ENCODE peak calls at places on chromosomes 13 and 19, in ten cellular contexts. Y is CD8-positive, alpha-beta T cell; J is Karpas-422; H is psoas muscle; D is heart left ventricle; R is RWPE2; P is left lung; T is IMR-90; E is sigmoid colon; O is kidney. W is an unnamed sample.

GRCh38 chr13:109665211-109665610 is 121.2 kb downstream of the IRS2 start:
- DNase-seq in Y (no peak), J (no peak), H (no peak), D (no peak), R (no peak), P (no peak), T (no peak), E (no peak), O (no peak), W (no peak)

GRCh38 chr13:109816112-109816978 is 30.0 kb upstream of the IRS2 start:
- DNase-seq in Y (no peak), J (no peak), H (no peak), D (no peak), R (no peak), P (no peak), T (no peak), E (no peak), O (no peak), W (no peak)

GRCh38 chr13:110921209-110921608 is 6.3 kb upstream of the ANKRD10 start:
- DNase-seq in Y (no peak), J (no peak), H (no peak), D (no peak), R (no peak), P (no peak), T (no peak), E (no peak), O (no peak), W (no peak)

GRCh38 chr19:17794731-17795494 is at the start of gene B3GNT3:
- DNase-seq in Y (no peak), J (no peak), H (peak), D (no peak), R (peak), P (peak), T (no peak), E (no peak), O (peak), W (no peak)

GRCh38 chr19:50250450-50251136 is 47.2 kb downstream of the MYH14 start:
- DNase-seq in Y (no peak), J (no peak), H (no peak), D (no peak), R (no peak), P (no peak), T (no peak), E (no peak), O (no peak), W (no peak)

GRCh38 chr13:41311607-41312500 is 787 bp downstream of the NAA16 start:
- DNase-seq in Y (peak), J (peak), H (peak), D (peak), R (no peak), P (peak), T (peak), E (peak), O (peak), W (peak)

GRCh38 chr13:100334209-100334608 is 245.3 kb downstream of the PCCA start:
- DNase-seq in Y (no peak), J (no peak), H (no peak), D (no peak), R (no peak), P (no peak), T (no peak), E (no peak), O (no peak), W (no peak)

GRCh38 chr13:40682449-40683240 is 16.2 kb upstream of the FOXO1 start:
- DNase-seq in Y (no peak), J (peak), H (no peak), D (no peak), R (no peak), P (no peak), T (peak), E (no peak), O (no peak), W (peak)

GRCh38 chr19:37738371-37738770 is 18.8 kb upstream of the ZNF607 start:
- DNase-seq in Y (no peak), J (no peak), H (no peak), D (no peak), R (no peak), P (no peak), T (no peak), E (no peak), O (no peak), W (no peak)

GRCh38 chr19:30744741-30745475 is 372.7 kb downstream of the ZNF536 start:
- DNase-seq in Y (no peak), J (no peak), H (no peak), D (no peak), R (no peak), P (no peak), T (no peak), E (no peak), O (no peak), W (no peak)

GRCh38 chr13:109156181-109156935 is 526.9 kb downstream of the MYO16 start:
- DNase-seq in Y (no peak), J (no peak), H (no peak), D (peak), R (no peak), P (no peak), T (peak), E (no peak), O (no peak), W (no peak)

GRCh38 chr19:2629491-2630351 is 72.8 kb downstream of the GNG7 start:
- DNase-seq in Y (no peak), J (no peak), H (no peak), D (no peak), R (no peak), P (no peak), T (no peak), E (peak), O (no peak), W (no peak)

GRCh38 chr19:2628597-2628996 is 73.9 kb downstream of the GNG7 start:
- DNase-seq in Y (no peak), J (no peak), H (no peak), D (no peak), R (no peak), P (no peak), T (no peak), E (no peak), O (no peak), W (no peak)

GRCh38 chr19:2630352-2631001 is 72.0 kb downstream of the GNG7 start:
- DNase-seq in Y (no peak), J (no peak), H (no peak), D (no peak), R (no peak), P (no peak), T (no peak), E (no peak), O (no peak), W (no peak)

GRCh38 chr19:2633693-2634075 is 68.8 kb downstream of the GNG7 start:
- DNase-seq in Y (no peak), J (no peak), H (no peak), D (no peak), R (no peak), P (no peak), T (no peak), E (no peak), O (no peak), W (no peak)

DNA sequence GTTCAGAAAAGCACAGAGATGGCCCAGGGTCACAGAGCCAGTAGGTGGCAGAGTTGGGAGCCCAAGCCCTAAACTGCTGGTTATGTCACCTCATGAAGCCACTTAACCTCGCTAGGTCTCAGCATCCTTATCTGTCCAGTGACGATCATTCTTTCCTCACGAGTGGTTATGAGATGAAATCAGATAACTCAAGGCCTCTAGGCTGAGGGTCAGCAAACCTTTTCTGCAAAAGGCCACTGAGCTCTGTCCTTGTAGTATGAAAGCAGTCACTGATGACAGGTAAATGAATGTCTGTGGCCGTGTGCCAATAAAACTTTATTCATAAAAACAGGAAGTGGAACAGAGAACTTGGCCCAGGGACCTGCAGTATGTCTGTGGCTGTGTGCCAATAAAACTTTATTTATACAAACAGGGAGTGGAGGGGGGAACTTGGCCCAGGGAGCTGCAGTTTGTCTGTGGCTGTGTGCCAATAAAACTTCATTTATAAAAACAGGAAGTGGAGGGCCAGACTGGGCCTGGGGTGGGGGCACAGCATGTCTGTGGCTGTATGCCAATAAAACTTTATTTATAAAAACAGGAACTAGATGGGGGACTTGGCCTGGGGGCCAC is 71.2 kb downstream of the GNG7 start:
- DNase-seq in Y (no peak), J (peak), H (no peak), D (no peak), R (no peak), P (no peak), T (peak), E (no peak), O (no peak), W (no peak)
- H3K27ac ChIP-seq in Y (no peak), J (no peak), H (no peak), D (no peak), R (peak), P (peak), T (no peak), E (no peak), O (no peak), W (peak)

GRCh38 chr13:46571189-46571901 is 18.4 kb downstream of the LRCH1 start:
- DNase-seq in Y (no peak), J (no peak), H (no peak), D (peak), R (no peak), P (no peak), T (peak), E (no peak), O (no peak), W (no peak)
- H3K27ac ChIP-seq in Y (no peak), J (no peak), H (no peak), D (peak), R (no peak), P (no peak), T (no peak), E (peak), O (no peak), W (no peak)

GRCh38 chr13:26557393-26558073 is at the start of gene WASF3:
- DNase-seq in Y (peak), J (no peak), H (peak), D (peak), R (peak), P (peak), T (peak), E (peak), O (peak), W (no peak)
- H3K27ac ChIP-seq in Y (no peak), J (no peak), H (peak), D (peak), R (peak), P (no peak), T (peak), E (peak), O (no peak), W (no peak)

DNA sequence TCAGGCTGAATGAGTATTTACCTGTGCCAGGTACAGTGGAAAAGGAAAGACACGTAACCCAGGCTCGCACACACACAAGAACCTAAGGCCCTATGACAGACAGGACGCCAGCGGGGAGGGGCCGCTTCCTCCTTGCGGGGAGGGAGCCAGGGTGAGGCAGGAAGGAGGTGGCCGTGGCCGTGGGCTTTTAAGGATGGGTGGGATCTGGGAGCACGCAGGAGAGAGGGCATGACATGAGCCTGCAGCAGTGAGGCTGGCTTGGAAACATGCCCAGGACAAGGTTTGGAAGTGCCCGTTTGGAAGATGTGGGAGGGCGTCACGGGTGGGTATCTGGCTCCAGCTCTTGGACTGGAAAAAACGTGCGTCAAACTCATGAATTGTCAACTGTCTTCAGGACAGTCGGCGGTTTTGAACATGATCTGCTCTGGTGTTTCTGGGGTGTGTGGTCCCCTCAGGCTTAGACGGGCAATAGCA is 20.1 kb downstream of the SH3GL1 start:
- DNase-seq in Y (peak), J (peak), H (peak), D (peak), R (peak), P (peak), T (no peak), E (peak), O (peak), W (peak)
- H3K27ac ChIP-seq in Y (peak), J (no peak), H (peak), D (peak), R (peak), P (peak), T (no peak), E (peak), O (peak), W (peak)

W was measured in CD4-positive, alpha-beta memory T cell.